ENCODE peak calls at places on chromosome 2, in nine cellular contexts. F, J, Q, T, G, N, K, W and X are unnamed samples.
A peak's percentile ranks its signal among the peaks of the same experiment; 100 is the strongest.

GRCh38 chr2:16005819-16006536 is 65.6 kb downstream of the MYCN start:
- DNase-seq in Q (no peak), K (no peak), G (peak; percentile 52), N (peak; percentile 7), T (peak; percentile 76), F (peak; percentile 29), J (no peak), W (peak; percentile 14), X (no peak)

GRCh38 chr2:229220254-229220653 is 50.8 kb downstream of the PID1 start:
- DNase-seq in J (no peak), W (no peak), F (no peak), G (peak; percentile 2), T (no peak), Q (no peak), K (no peak), N (peak; percentile 20), X (no peak)

GRCh38 chr2:102376052-102376591 is 20.5 kb downstream of the IL18R1 start:
- DNase-seq in F (no peak), T (no peak), K (no peak), G (no peak), N (no peak), W (no peak), J (peak; percentile 43), Q (no peak), X (no peak)

GRCh38 chr2:109466674-109467575 is 146.8 kb downstream of the SEPTIN10 start:
- DNase-seq in G (peak; percentile 81), F (no peak), Q (no peak), W (no peak), N (no peak), J (peak; percentile 47), T (no peak), K (peak; percentile 69), X (no peak)

GRCh38 chr2:42339191-42339912 is 21.7 kb downstream of the COX7A2L start:
- DNase-seq in F (no peak), K (no peak), G (no peak), N (no peak), T (no peak), Q (peak; percentile 37), W (peak; percentile 28), J (no peak), X (no peak)

GRCh38 chr2:171522804-171523338 is 597 bp downstream of the CYBRD1 start:
- DNase-seq in N (peak; percentile 22), K (no peak), G (peak; percentile 30), Q (peak; percentile 60), T (peak; percentile 49), F (no peak), W (peak; percentile 50), J (no peak), X (no peak)

GRCh38 chr2:39918886-39919285 is 139.8 kb upstream of the THUMPD2 start:
- DNase-seq in K (no peak), F (no peak), Q (no peak), G (no peak), T (no peak), N (no peak), J (no peak), W (no peak), X (no peak)

GRCh38 chr2:153163055-153163454 is 315.5 kb downstream of the RPRM start:
- DNase-seq in F (no peak), G (peak; percentile 56), T (peak; percentile 71), W (peak; percentile 64), Q (no peak), K (no peak), N (peak; percentile 28), J (no peak), X (no peak)

GRCh38 chr2:289362-290089 is 1.6 kb upstream of the ALKAL2 start:
- DNase-seq in F (no peak), K (peak; percentile 2), Q (peak; percentile 64), N (peak; percentile 19), W (peak; percentile 27), J (peak; percentile 26), T (peak; percentile 23), G (peak; percentile 18), X (no peak)

GRCh38 chr2:161238559-161239415 is 69.4 kb upstream of the PSMD14 start:
- DNase-seq in F (peak; percentile 71), K (peak; percentile 45), Q (peak; percentile 75), J (peak; percentile 39), W (peak; percentile 49), N (peak; percentile 33), G (peak; percentile 65), T (peak; percentile 69), X (no peak)

GRCh38 chr2:216142540-216142939 is 33.4 kb downstream of the XRCC5 start:
- DNase-seq in W (no peak), F (no peak), G (no peak), J (peak; percentile 63), K (peak; percentile 84), T (no peak), Q (no peak), N (peak; percentile 79), X (peak; percentile 24)

GRCh38 chr2:14700753-14701152 is 68.2 kb downstream of the LRATD1 start:
- DNase-seq in Q (no peak), G (no peak), W (no peak), J (peak; percentile 87), K (peak; percentile 48), N (peak; percentile 91), F (no peak), T (no peak), X (peak; percentile 18)

GRCh38 chr2:238321467-238321866 is 1.1 kb downstream of the TRAF3IP1 start:
- DNase-seq in W (no peak), Q (no peak), T (no peak), G (peak; percentile 39), F (no peak), K (no peak), N (no peak), J (no peak), X (no peak)

GRCh38 chr2:98297817-98298684 is 48.2 kb upstream of the CNGA3 start:
- DNase-seq in K (no peak), F (no peak), Q (no peak), T (no peak), W (no peak), N (no peak), J (no peak), G (no peak), X (no peak)

GRCh38 chr2:98298685-98299180 is 47.5 kb upstream of the CNGA3 start:
- DNase-seq in W (no peak), G (no peak), N (no peak), K (no peak), T (no peak), J (no peak), Q (no peak), F (no peak), X (no peak)

GRCh38 chr2:98296435-98296834 is 49.8 kb upstream of the CNGA3 start:
- DNase-seq in J (no peak), K (no peak), W (no peak), G (no peak), N (no peak), Q (peak; percentile 70), F (no peak), T (no peak), X (no peak)

GRCh38 chr2:98300475-98300874 is 45.8 kb upstream of the CNGA3 start:
- DNase-seq in Q (no peak), K (no peak), T (no peak), N (no peak), F (no peak), W (no peak), G (no peak), J (no peak), X (no peak)

DNA sequence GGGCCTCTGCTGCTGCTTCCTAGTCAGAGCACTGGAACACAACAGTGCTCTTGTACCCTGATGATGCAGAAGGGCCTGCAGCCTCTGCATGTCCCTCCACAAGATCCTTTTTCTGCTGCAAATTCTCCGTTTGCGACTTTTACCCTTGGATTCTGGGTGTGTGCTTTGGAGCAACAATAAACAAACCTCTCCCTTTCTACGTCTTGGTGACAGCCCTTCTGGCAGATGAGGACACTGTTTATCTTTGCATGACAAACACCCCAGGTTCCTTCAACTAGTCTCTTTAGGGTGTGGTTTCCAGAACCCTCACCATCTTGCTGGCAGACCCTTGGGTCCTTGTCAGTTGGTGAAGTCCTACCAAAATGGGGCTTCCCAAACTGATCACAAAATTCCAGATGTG is 46.8 kb upstream of the CNGA3 start:
- DNase-seq in G (no peak), J (no peak), T (no peak), Q (no peak), W (no peak), F (no peak), K (no peak), N (no peak), X (no peak)
- TF ChIP-seq CTCF in G (no peak), J (no peak), T (no peak), Q (no peak), W (no peak), F (no peak), K (no peak), N (no peak), X (no peak)

DNA sequence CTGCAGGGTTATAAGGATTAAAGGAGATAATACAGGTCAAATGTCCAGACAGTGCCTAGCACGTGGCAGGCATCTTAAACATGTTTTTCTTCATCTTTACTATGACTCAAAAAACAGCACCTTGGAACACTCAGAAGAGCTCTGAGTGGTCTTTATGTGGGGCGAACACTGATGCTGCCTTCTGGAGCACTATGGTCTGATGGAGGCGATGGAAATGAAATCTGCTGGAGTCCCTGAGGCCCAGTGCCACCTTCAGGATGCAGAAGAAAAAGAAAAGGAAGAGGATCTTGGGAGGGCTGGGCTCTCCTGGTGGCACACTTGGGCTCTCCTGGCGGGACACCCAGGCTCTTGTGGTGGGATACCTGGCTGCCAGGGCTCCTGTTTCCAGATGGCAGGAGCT is 171.8 kb downstream of the EIPR1 start:
- DNase-seq in Q (no peak), F (no peak), N (no peak), T (no peak), G (no peak), W (no peak), J (no peak), K (no peak), X (no peak)
- TF ChIP-seq CTCF in Q (no peak), F (no peak), N (no peak), T (no peak), G (no peak), W (no peak), J (no peak), K (no peak), X (no peak)

GRCh38 chr2:114729025-114729424 is 286.6 kb downstream of the DPP10 start:
- DNase-seq in W (no peak), K (no peak), T (peak; percentile 36), N (no peak), J (no peak), Q (no peak), G (no peak), F (no peak), X (no peak)
- TF ChIP-seq CTCF in W (no peak), K (no peak), T (peak; percentile 57), N (no peak), J (no peak), Q (no peak), G (peak; percentile 7), F (peak; percentile 36), X (no peak)

GRCh38 chr2:240018071-240018750 is 6.9 kb downstream of the NDUFA10 start:
- DNase-seq in J (no peak), W (no peak), G (no peak), K (no peak), Q (no peak), T (no peak), F (no peak), N (no peak), X (no peak)

GRCh38 chr2:240014327-240014726 is 10.8 kb downstream of the NDUFA10 start:
- DNase-seq in G (no peak), F (no peak), W (no peak), N (no peak), Q (no peak), K (no peak), T (no peak), J (no peak), X (no peak)

DNA sequence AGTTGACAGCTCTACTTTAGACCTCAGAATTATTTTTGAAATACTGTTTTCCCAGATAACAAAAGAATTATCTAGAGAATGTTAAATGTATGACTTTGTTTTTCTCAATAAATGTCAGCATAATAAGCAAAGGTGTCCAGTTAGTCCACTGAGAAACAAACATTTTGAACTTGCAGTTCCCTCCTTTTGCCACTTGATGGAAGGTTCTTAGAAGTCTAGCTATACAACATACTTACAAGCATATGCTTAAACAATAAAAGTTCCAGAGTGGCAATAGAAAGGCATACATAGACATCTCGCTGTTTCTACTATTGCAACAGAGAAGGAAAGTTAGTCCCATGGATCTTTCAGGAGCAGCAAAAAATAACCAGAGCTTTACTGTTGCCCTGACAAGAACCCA is 11.8 kb downstream of the NDUFA10 start:
- DNase-seq in W (no peak), K (peak; percentile 23), J (peak; percentile 25), G (peak; percentile 37), N (peak; percentile 32), F (no peak), Q (no peak), T (peak; percentile 4), X (no peak)
- TF ChIP-seq CTCF in W (peak; percentile 49), K (peak; percentile 45), J (peak; percentile 15), G (peak; percentile 39), N (peak; percentile 36), F (no peak), Q (peak; percentile 19), T (peak; percentile 14), X (peak; percentile 20)